ENCODE peak calls at places on chromosome 10, in seven cellular contexts. One of them, this sample, is unnamed.

GRCh38 chr10:132664407-132664806 is 121.5 kb downstream of the NKX6-2 start:
- DNase-seq in HCT116: no peak
- DNase-seq in NT2/D1: no peak
- DNase-seq in K562: no peak
- DNase-seq in H1: no peak
- DNase-seq in HepG2: no peak
- DNase-seq in GM12878: no peak
- DNase-seq in this sample: no peak

GRCh38 chr10:127797339-127797738 is 60.4 kb downstream of the FOXI2 start:
- DNase-seq in HCT116: no peak
- DNase-seq in NT2/D1: no peak
- DNase-seq in K562: no peak
- DNase-seq in H1: peak
- DNase-seq in HepG2: peak
- DNase-seq in GM12878: no peak
- DNase-seq in this sample: peak

GRCh38 chr10:71088054-71088453 is 124.3 kb upstream of the UNC5B start:
- DNase-seq in HCT116: no peak
- DNase-seq in NT2/D1: no peak
- DNase-seq in K562: no peak
- DNase-seq in H1: no peak
- DNase-seq in HepG2: no peak
- DNase-seq in GM12878: no peak
- DNase-seq in this sample: no peak

GRCh38 chr10:6737758-6738463 is 157.8 kb upstream of the PRKCQ start:
- DNase-seq in HCT116: no peak
- DNase-seq in NT2/D1: no peak
- DNase-seq in K562: no peak
- DNase-seq in H1: no peak
- DNase-seq in HepG2: no peak
- DNase-seq in GM12878: no peak
- DNase-seq in this sample: no peak

GRCh38 chr10:124075116-124075955 is 18.1 kb downstream of the CHST15 start:
- DNase-seq in HCT116: no peak
- DNase-seq in NT2/D1: no peak
- DNase-seq in K562: no peak
- DNase-seq in H1: no peak
- DNase-seq in HepG2: no peak
- DNase-seq in GM12878: no peak
- DNase-seq in this sample: no peak

GRCh38 chr10:114073787-114074186 is 30.1 kb downstream of the ADRB1 start:
- DNase-seq in HCT116: no peak
- DNase-seq in NT2/D1: no peak
- DNase-seq in K562: no peak
- DNase-seq in H1: no peak
- DNase-seq in HepG2: no peak
- DNase-seq in GM12878: no peak
- DNase-seq in this sample: no peak

GRCh38 chr10:108060246-108060645 is 895.7 kb upstream of the SORCS1 start:
- DNase-seq in HCT116: no peak
- DNase-seq in NT2/D1: no peak
- DNase-seq in K562: no peak
- DNase-seq in H1: no peak
- DNase-seq in HepG2: no peak
- DNase-seq in GM12878: no peak
- DNase-seq in this sample: no peak

GRCh38 chr10:106577266-106577665 is 587.2 kb downstream of the SORCS1 start:
- DNase-seq in HCT116: no peak
- DNase-seq in NT2/D1: peak
- DNase-seq in K562: no peak
- DNase-seq in H1: peak
- DNase-seq in HepG2: no peak
- DNase-seq in GM12878: no peak
- DNase-seq in this sample: no peak

GRCh38 chr10:12388671-12389070 is 39.3 kb downstream of the CAMK1D start:
- DNase-seq in HCT116: no peak
- DNase-seq in NT2/D1: no peak
- DNase-seq in K562: no peak
- DNase-seq in H1: no peak
- DNase-seq in HepG2: no peak
- DNase-seq in GM12878: no peak
- DNase-seq in this sample: no peak

GRCh38 chr10:32461203-32461602 is 15.3 kb downstream of the CCDC7 start:
- DNase-seq in HCT116: no peak
- DNase-seq in NT2/D1: no peak
- DNase-seq in K562: no peak
- DNase-seq in H1: no peak
- DNase-seq in HepG2: no peak
- DNase-seq in GM12878: no peak
- DNase-seq in this sample: no peak

GRCh38 chr10:5873515-5873995 is 16.1 kb downstream of the ANKRD16 start:
- DNase-seq in HCT116: peak
- DNase-seq in NT2/D1: peak
- DNase-seq in K562: peak
- DNase-seq in H1: no peak
- DNase-seq in HepG2: peak
- DNase-seq in GM12878: peak
- DNase-seq in this sample: peak

GRCh38 chr10:99394761-99395386 is 35.5 kb downstream of the GOT1 start:
- DNase-seq in HCT116: no peak
- DNase-seq in NT2/D1: no peak
- DNase-seq in K562: no peak
- DNase-seq in H1: no peak
- DNase-seq in HepG2: no peak
- DNase-seq in GM12878: no peak
- DNase-seq in this sample: no peak

GRCh38 chr10:101067356-101068083 is 5.7 kb downstream of the KAZALD1 start:
- DNase-seq in HCT116: peak
- DNase-seq in NT2/D1: no peak
- DNase-seq in K562: peak
- DNase-seq in H1: no peak
- DNase-seq in HepG2: peak
- DNase-seq in GM12878: peak
- DNase-seq in this sample: peak

GRCh38 chr10:58384095-58384494 is 1.1 kb upstream of the TFAM start:
- DNase-seq in HCT116: no peak
- DNase-seq in NT2/D1: no peak
- DNase-seq in K562: peak
- DNase-seq in H1: no peak
- DNase-seq in HepG2: no peak
- DNase-seq in GM12878: peak
- DNase-seq in this sample: no peak

GRCh38 chr10:4183761-4184261 is 398.8 kb upstream of the KLF6 start:
- DNase-seq in HCT116: no peak
- DNase-seq in NT2/D1: no peak
- DNase-seq in K562: no peak
- DNase-seq in H1: no peak
- DNase-seq in HepG2: no peak
- DNase-seq in GM12878: no peak
- DNase-seq in this sample: no peak

GRCh38 chr10:44929356-44930113 is 18.4 kb downstream of the TMEM72 start:
- DNase-seq in HCT116: no peak
- DNase-seq in NT2/D1: no peak
- DNase-seq in K562: no peak
- DNase-seq in H1: no peak
- DNase-seq in HepG2: no peak
- DNase-seq in GM12878: no peak
- DNase-seq in this sample: no peak

GRCh38 chr10:85612378-85612775 is 754.2 kb downstream of the GRID1 start:
- DNase-seq in HCT116: no peak
- DNase-seq in NT2/D1: no peak
- DNase-seq in K562: no peak
- DNase-seq in H1: no peak
- DNase-seq in HepG2: no peak
- DNase-seq in GM12878: peak
- DNase-seq in this sample: no peak

GRCh38 chr10:50210876-50211275 is 40.4 kb downstream of the ASAH2 start:
- DNase-seq in HCT116: no peak
- DNase-seq in NT2/D1: no peak
- DNase-seq in K562: no peak
- DNase-seq in H1: no peak
- DNase-seq in HepG2: no peak
- DNase-seq in GM12878: no peak
- DNase-seq in this sample: no peak
- TF ChIP-seq YY1 in HCT116: no peak
- TF ChIP-seq YY1 in NT2/D1: no peak
- TF ChIP-seq YY1 in K562: no peak
- TF ChIP-seq YY1 in H1: no peak
- TF ChIP-seq YY1 in HepG2: no peak
- TF ChIP-seq YY1 in GM12878: no peak
- TF ChIP-seq YY1 in this sample: no peak

DNA sequence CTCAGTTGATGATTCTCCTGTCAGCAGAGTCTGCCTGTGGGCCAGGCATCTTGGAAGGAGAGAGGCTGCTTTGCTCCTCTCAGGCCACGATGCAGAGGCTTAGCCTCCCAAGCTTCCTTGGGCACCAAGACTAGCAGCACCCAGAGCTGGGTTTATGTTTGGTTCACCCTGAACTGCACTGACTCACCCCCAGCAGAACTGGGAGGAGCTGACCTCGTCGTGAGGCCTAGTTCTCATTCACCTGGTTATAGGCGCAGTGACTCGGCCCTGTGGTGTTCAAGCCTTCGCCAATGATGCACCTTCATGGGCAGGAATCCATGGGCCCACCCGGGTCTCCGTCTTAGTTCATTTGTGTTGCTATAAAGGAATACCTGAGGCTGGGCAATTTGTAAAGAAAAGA is 122.0 kb upstream of the ZNF438 start:
- DNase-seq in HCT116: no peak
- DNase-seq in NT2/D1: no peak
- DNase-seq in K562: no peak
- DNase-seq in H1: no peak
- DNase-seq in HepG2: no peak
- DNase-seq in GM12878: no peak
- DNase-seq in this sample: no peak
- TF ChIP-seq YY1 in HCT116: no peak
- TF ChIP-seq YY1 in NT2/D1: no peak
- TF ChIP-seq YY1 in K562: no peak
- TF ChIP-seq YY1 in H1: no peak
- TF ChIP-seq YY1 in HepG2: no peak
- TF ChIP-seq YY1 in GM12878: no peak
- TF ChIP-seq YY1 in this sample: no peak

GRCh38 chr10:122151121-122151694 is 119.9 kb upstream of the BTBD16 start:
- DNase-seq in HCT116: no peak
- DNase-seq in NT2/D1: no peak
- DNase-seq in K562: no peak
- DNase-seq in H1: no peak
- DNase-seq in HepG2: no peak
- DNase-seq in GM12878: no peak
- DNase-seq in this sample: no peak

GRCh38 chr10:122152544-122152943 is 118.6 kb upstream of the BTBD16 start:
- DNase-seq in HCT116: no peak
- DNase-seq in NT2/D1: no peak
- DNase-seq in K562: no peak
- DNase-seq in H1: no peak
- DNase-seq in HepG2: no peak
- DNase-seq in GM12878: no peak
- DNase-seq in this sample: no peak

GRCh38 chr10:122149138-122149606 is 121.9 kb upstream of the BTBD16 start:
- DNase-seq in HCT116: no peak
- DNase-seq in NT2/D1: no peak
- DNase-seq in K562: no peak
- DNase-seq in H1: no peak
- DNase-seq in HepG2: no peak
- DNase-seq in GM12878: no peak
- DNase-seq in this sample: no peak

GRCh38 chr10:122147731-122148130 is 123.4 kb upstream of the BTBD16 start:
- DNase-seq in HCT116: no peak
- DNase-seq in NT2/D1: no peak
- DNase-seq in K562: no peak
- DNase-seq in H1: no peak
- DNase-seq in HepG2: no peak
- DNase-seq in GM12878: no peak
- DNase-seq in this sample: no peak

GRCh38 chr10:122149607-122150505 is 121.2 kb upstream of the BTBD16 start:
- DNase-seq in HCT116: no peak
- DNase-seq in NT2/D1: no peak
- DNase-seq in K562: no peak
- DNase-seq in H1: no peak
- DNase-seq in HepG2: no peak
- DNase-seq in GM12878: no peak
- DNase-seq in this sample: no peak
- TF ChIP-seq YY1 in HCT116: no peak
- TF ChIP-seq YY1 in NT2/D1: no peak
- TF ChIP-seq YY1 in K562: no peak
- TF ChIP-seq YY1 in H1: no peak
- TF ChIP-seq YY1 in HepG2: no peak
- TF ChIP-seq YY1 in GM12878: no peak
- TF ChIP-seq YY1 in this sample: no peak

GRCh38 chr10:28207799-28208198 is 95.1 kb downstream of the MPP7 start:
- DNase-seq in HCT116: no peak
- DNase-seq in NT2/D1: no peak
- DNase-seq in K562: no peak
- DNase-seq in H1: no peak
- DNase-seq in HepG2: no peak
- DNase-seq in GM12878: no peak
- DNase-seq in this sample: no peak

GRCh38 chr10:28200804-28201203 is 102.1 kb downstream of the MPP7 start:
- DNase-seq in HCT116: no peak
- DNase-seq in NT2/D1: no peak
- DNase-seq in K562: no peak
- DNase-seq in H1: no peak
- DNase-seq in HepG2: no peak
- DNase-seq in GM12878: no peak
- DNase-seq in this sample: no peak

GRCh38 chr10:28202941-28203352 is 99.9 kb downstream of the MPP7 start:
- DNase-seq in HCT116: no peak
- DNase-seq in NT2/D1: no peak
- DNase-seq in K562: no peak
- DNase-seq in H1: no peak
- DNase-seq in HepG2: no peak
- DNase-seq in GM12878: no peak
- DNase-seq in this sample: no peak

DNA sequence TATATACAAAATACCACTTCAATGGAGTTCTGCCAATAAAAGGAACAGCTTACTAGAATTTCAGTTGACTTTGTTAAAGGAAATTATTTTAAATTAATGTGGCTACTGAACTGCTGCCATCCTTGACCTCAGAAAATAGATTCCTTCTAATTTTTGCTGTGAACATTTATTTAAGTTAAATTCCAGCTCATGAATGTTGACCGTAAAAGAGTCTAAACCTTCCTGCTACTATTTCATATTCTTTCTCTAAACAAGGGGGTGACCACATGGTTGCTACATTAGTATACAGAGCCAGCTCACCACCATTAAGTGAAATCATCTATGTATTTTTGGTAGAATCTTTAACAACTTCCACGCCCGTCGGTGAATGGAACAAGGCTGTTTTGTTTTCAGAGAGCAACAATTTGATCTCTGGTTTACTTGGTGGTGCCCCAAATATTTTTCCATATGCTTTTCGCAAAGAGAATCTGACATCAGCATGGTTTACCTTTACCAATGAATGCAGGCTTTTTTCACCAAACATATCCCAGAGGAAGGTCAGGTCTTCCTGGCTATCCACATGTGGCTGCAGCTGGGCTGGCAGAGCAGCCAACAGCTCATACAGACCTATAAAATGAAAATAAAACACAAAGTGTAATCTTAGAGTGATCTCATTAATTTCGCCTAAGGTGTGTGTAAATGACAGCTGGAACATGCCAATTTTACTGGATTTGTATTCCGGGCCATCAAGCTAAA is 101.0 kb downstream of the MPP7 start:
- DNase-seq in HCT116: no peak
- DNase-seq in NT2/D1: no peak
- DNase-seq in K562: no peak
- DNase-seq in H1: no peak
- DNase-seq in HepG2: no peak
- DNase-seq in GM12878: no peak
- DNase-seq in this sample: no peak
- TF ChIP-seq YY1 in HCT116: no peak
- TF ChIP-seq YY1 in NT2/D1: no peak
- TF ChIP-seq YY1 in K562: no peak
- TF ChIP-seq YY1 in H1: no peak
- TF ChIP-seq YY1 in HepG2: no peak
- TF ChIP-seq YY1 in GM12878: no peak
- TF ChIP-seq YY1 in this sample: no peak

This sample was measured in SK-N-SH.